ENCODE peak calls at places on chromosomes 6 and 20, in five cellular contexts. I is GM23248, X is GM03348, R is tibial artery, K is T1000. W is an unnamed sample.

GRCh38 chr6:73636048-73636447 is 17.7 kb downstream of the SLC17A5 start:
- DNase-seq in I (peak), X (peak), R (no peak), K (no peak), W (no peak)

GRCh38 chr6:10465633-10466499 is 51.0 kb upstream of the TFAP2A start:
- DNase-seq in I (peak), X (peak), R (no peak), K (no peak), W (no peak)

GRCh38 chr20:32356935-32357868 is 929 bp upstream of the ASXL1 start:
- DNase-seq in I (peak), X (peak), R (peak), K (no peak), W (peak)

GRCh38 chr20:32252189-32252588 is 25.3 kb upstream of the KIF3B start:
- DNase-seq in I (no peak), X (no peak), R (no peak), K (no peak), W (no peak)

GRCh38 chr6:57435475-57436163 is 118.2 kb downstream of the PRIM2 start:
- DNase-seq in I (no peak), X (no peak), R (no peak), K (no peak), W (no peak)

GRCh38 chr6:81791756-81792155 is 39.3 kb upstream of the TENT5A start:
- DNase-seq in I (no peak), X (no peak), R (no peak), K (no peak), W (no peak)

GRCh38 chr6:134058622-134059366 is 6.4 kb upstream of the SLC2A12 start:
- DNase-seq in I (peak), X (no peak), R (no peak), K (no peak), W (no peak)

GRCh38 chr6:158068893-158069799 is 87.5 kb downstream of the SYNJ2 start:
- DNase-seq in I (peak), X (peak), R (peak), K (peak), W (no peak)

GRCh38 chr6:100504786-100505737 is 40.3 kb upstream of the SIM1 start:
- DNase-seq in I (peak), X (peak), R (no peak), K (peak), W (no peak)

GRCh38 chr6:7914311-7914710 is 3.7 kb upstream of the TXNDC5 start:
- DNase-seq in I (no peak), X (no peak), R (no peak), K (no peak), W (no peak)

GRCh38 chr20:3797592-3798404 is 1.7 kb downstream of the CDC25B start:
- DNase-seq in I (no peak), X (no peak), R (no peak), K (no peak), W (no peak)

GRCh38 chr6:143843689-143844405 is 709 bp downstream of the LTV1 start:
- DNase-seq in I (peak), X (peak), R (no peak), K (no peak), W (no peak)

GRCh38 chr6:137219664-137220252 is 573 bp upstream of the IFNGR1 start:
- DNase-seq in I (no peak), X (no peak), R (no peak), K (no peak), W (no peak)

GRCh38 chr6:63674635-63675034 is 39.0 kb downstream of the PHF3 start:
- DNase-seq in I (no peak), X (no peak), R (no peak), K (no peak), W (no peak)

W was measured in tibial nerve.